ENCODE peak calls at places on chromosome 3, in five cellular contexts. One of them, this sample, is unnamed.

GRCh38 chr3:143585720-143586456 is 262.4 kb downstream of the SLC9A9 start:
- DNase-seq in A549: no peak
- DNase-seq in endodermal cell: no peak
- DNase-seq in GM20000: peak
- DNase-seq in progenitor cell of endocrine pancreas: no peak
- DNase-seq in this sample: no peak

GRCh38 chr3:77079988-77080585 is 40.2 kb downstream of the ROBO2 start:
- DNase-seq in endodermal cell: no peak
- DNase-seq in GM20000: no peak
- DNase-seq in A549: no peak
- DNase-seq in progenitor cell of endocrine pancreas: no peak
- DNase-seq in this sample: no peak

GRCh38 chr3:29324180-29324651 is 43.3 kb downstream of the RBMS3 start:
- DNase-seq in progenitor cell of endocrine pancreas: no peak
- DNase-seq in A549: peak
- DNase-seq in GM20000: peak
- DNase-seq in endodermal cell: no peak
- DNase-seq in this sample: peak

GRCh38 chr3:142976621-142977398 is 13.3 kb upstream of the PAQR9 start:
- DNase-seq in A549: peak
- DNase-seq in GM20000: no peak
- DNase-seq in progenitor cell of endocrine pancreas: no peak
- DNase-seq in endodermal cell: no peak
- DNase-seq in this sample: peak

GRCh38 chr3:131730581-131730980 is 227.8 kb upstream of the MRPL3 start:
- DNase-seq in A549: no peak
- DNase-seq in endodermal cell: no peak
- DNase-seq in GM20000: no peak
- DNase-seq in progenitor cell of endocrine pancreas: no peak
- DNase-seq in this sample: no peak

GRCh38 chr3:10503217-10503796 is 2.1 kb downstream of the ATP2B2 start:
- DNase-seq in progenitor cell of endocrine pancreas: no peak
- DNase-seq in GM20000: no peak
- DNase-seq in A549: no peak
- DNase-seq in endodermal cell: no peak
- DNase-seq in this sample: no peak

GRCh38 chr3:69189487-69189886 is 67.1 kb upstream of the LMOD3 start:
- DNase-seq in progenitor cell of endocrine pancreas: no peak
- DNase-seq in GM20000: no peak
- DNase-seq in endodermal cell: no peak
- DNase-seq in A549: no peak
- DNase-seq in this sample: no peak

GRCh38 chr3:50365080-50365841 is 5.9 kb upstream of the TMEM115 start:
- DNase-seq in endodermal cell: peak
- DNase-seq in progenitor cell of endocrine pancreas: peak
- DNase-seq in A549: no peak
- DNase-seq in GM20000: peak
- DNase-seq in this sample: peak

GRCh38 chr3:178002113-178002512 is 534.1 kb upstream of the KCNMB2 start:
- DNase-seq in A549: no peak
- DNase-seq in endodermal cell: no peak
- DNase-seq in GM20000: no peak
- DNase-seq in progenitor cell of endocrine pancreas: no peak
- DNase-seq in this sample: no peak

GRCh38 chr3:244041-244440 is 47.5 kb downstream of the CHL1 start:
- DNase-seq in GM20000: no peak
- DNase-seq in progenitor cell of endocrine pancreas: no peak
- DNase-seq in A549: no peak
- DNase-seq in endodermal cell: no peak
- DNase-seq in this sample: no peak

GRCh38 chr3:194273396-194274310 is 77.5 kb downstream of the CPN2 start:
- DNase-seq in A549: no peak
- DNase-seq in GM20000: no peak
- DNase-seq in endodermal cell: peak
- DNase-seq in progenitor cell of endocrine pancreas: no peak
- DNase-seq in this sample: no peak

GRCh38 chr3:197421021-197421420 is 122.6 kb upstream of the DLG1 start:
- DNase-seq in A549: no peak
- DNase-seq in progenitor cell of endocrine pancreas: no peak
- DNase-seq in GM20000: no peak
- DNase-seq in endodermal cell: no peak
- DNase-seq in this sample: no peak

DNA sequence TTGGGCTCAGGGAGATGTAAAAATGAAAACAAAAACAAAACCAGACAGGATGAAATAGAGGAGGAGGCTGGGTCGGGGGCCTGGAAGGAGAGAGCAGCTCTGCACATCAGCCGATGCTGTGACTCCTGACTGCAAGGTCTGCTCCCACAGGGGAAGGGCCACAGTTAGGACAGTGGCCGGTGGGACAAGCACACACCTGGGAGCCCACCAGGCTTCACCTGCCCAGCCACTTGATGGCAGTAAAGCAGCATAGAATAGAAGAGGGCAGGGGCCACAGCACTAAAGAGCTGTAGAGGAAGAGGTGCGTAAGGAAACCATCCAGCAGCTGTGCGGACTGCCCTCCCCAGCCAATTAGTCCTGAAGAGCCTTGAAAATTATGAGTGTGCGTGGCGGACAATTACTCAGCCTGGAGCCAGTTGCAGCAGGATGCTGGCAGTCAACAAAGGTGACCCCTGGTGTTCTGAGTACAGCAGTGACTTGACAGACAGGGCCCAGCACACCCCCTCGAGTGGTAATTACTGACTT is 29.8 kb downstream of the ALS2CL start:
- DNase-seq in GM20000: peak
- DNase-seq in A549: no peak
- DNase-seq in progenitor cell of endocrine pancreas: peak
- DNase-seq in endodermal cell: peak
- DNase-seq in this sample: peak
- TF ChIP-seq CTCF in GM20000: no peak
- TF ChIP-seq CTCF in A549: peak
- TF ChIP-seq CTCF in progenitor cell of endocrine pancreas: no peak
- TF ChIP-seq CTCF in endodermal cell: peak
- TF ChIP-seq CTCF in this sample: peak

DNA sequence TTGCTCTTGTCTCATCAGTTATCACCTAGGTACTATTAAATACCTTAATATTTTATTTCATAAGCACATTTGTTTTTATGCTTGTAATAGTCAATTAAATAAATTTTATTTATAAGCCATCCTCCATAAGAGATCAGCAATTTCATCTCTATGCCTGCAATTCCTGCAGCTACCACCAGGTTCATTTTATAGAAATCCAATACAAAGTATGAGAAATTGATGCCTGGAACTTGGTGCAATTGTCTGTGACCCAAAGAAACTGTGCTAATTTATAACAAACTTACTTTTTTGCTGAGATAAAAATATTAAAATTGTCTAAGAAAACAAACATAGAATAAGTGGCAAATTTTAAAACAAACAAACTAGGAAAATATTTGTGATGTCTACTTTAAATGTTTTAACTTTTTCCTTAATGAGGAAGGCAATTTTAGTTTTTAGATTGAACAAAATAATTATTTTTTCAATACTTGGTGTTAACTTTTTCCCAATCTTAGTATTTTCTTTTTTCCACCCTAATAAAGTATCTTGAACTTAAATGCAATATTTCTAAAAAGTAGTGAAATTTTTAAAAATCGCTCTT is 1026.6 kb downstream of the ROBO1 start:
- DNase-seq in endodermal cell: no peak
- DNase-seq in A549: no peak
- DNase-seq in progenitor cell of endocrine pancreas: no peak
- DNase-seq in GM20000: no peak
- DNase-seq in this sample: no peak
- TF ChIP-seq CTCF in endodermal cell: peak
- TF ChIP-seq CTCF in A549: no peak
- TF ChIP-seq CTCF in progenitor cell of endocrine pancreas: peak
- TF ChIP-seq CTCF in GM20000: peak
- TF ChIP-seq CTCF in this sample: peak

GRCh38 chr3:156535162-156535627 is 19.7 kb downstream of the SSR3 start:
- DNase-seq in A549: peak
- DNase-seq in progenitor cell of endocrine pancreas: no peak
- DNase-seq in GM20000: no peak
- DNase-seq in endodermal cell: peak
- DNase-seq in this sample: peak
- TF ChIP-seq CTCF in A549: peak
- TF ChIP-seq CTCF in progenitor cell of endocrine pancreas: peak
- TF ChIP-seq CTCF in GM20000: no peak
- TF ChIP-seq CTCF in endodermal cell: peak
- TF ChIP-seq CTCF in this sample: no peak

DNA sequence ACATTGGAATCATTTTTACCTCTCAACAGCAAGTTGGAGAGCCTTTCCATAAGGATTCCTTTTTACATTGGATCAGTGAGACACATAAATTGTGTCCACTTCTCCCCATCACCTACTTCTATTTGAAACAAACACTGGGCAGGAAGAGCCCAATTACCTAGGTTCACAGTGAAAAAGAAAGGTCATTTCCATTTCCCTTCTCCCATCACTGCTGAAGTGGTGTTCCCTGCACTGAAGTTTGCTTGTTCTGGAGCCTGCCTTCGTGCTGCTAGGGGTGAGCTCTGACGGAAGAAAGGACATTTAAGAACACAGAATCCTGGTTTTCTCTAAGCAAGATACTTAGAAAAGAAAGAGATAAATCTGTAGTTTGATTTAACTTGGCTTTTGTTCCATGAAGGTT is 123.8 kb upstream of the ZBTB20 start:
- DNase-seq in GM20000: no peak
- DNase-seq in endodermal cell: no peak
- DNase-seq in progenitor cell of endocrine pancreas: no peak
- DNase-seq in A549: no peak
- DNase-seq in this sample: peak
- TF ChIP-seq CTCF in GM20000: no peak
- TF ChIP-seq CTCF in endodermal cell: no peak
- TF ChIP-seq CTCF in progenitor cell of endocrine pancreas: no peak
- TF ChIP-seq CTCF in A549: no peak
- TF ChIP-seq CTCF in this sample: no peak

GRCh38 chr3:170418422-170419300 is at the start of gene CLDN11:
- DNase-seq in progenitor cell of endocrine pancreas: no peak
- DNase-seq in endodermal cell: peak
- DNase-seq in A549: no peak
- DNase-seq in GM20000: peak
- DNase-seq in this sample: peak
- TF ChIP-seq CTCF in progenitor cell of endocrine pancreas: peak
- TF ChIP-seq CTCF in endodermal cell: peak
- TF ChIP-seq CTCF in A549: no peak
- TF ChIP-seq CTCF in GM20000: no peak
- TF ChIP-seq CTCF in this sample: no peak